ENCODE peak calls at places on chromosomes 5 and 9, in six cellular contexts. X is neuronal stem cell, Y is trophoblast cell, M is IMR-90, R is H1, T is H9. H is an unnamed sample.

GRCh38 chr5:103785569-103785968 is 223.0 kb upstream of the NUDT12 start:
- DNase-seq in X (no peak), M (peak; percentile 26), R (no peak), Y (no peak), T (no peak), H (peak; percentile 36)

GRCh38 chr5:80754900-80755299 is 100.1 kb upstream of the DHFR start:
- DNase-seq in Y (no peak), R (no peak), T (no peak), M (peak; percentile 3), X (peak; percentile 71), H (peak; percentile 11)

GRCh38 chr5:177336112-177336511 is 15.4 kb downstream of the LMAN2 start:
- DNase-seq in M (no peak), R (no peak), X (no peak), T (peak; percentile 54), Y (no peak), H (peak; percentile 13)

GRCh38 chr5:177304392-177305119 is 957 bp downstream of the PRELID1 start:
- DNase-seq in R (no peak), Y (peak; percentile 50), T (no peak), M (peak; percentile 12), X (no peak), H (peak; percentile 47)

GRCh38 chr9:133160742-133161541 is 2.8 kb downstream of the GBGT1 start:
- DNase-seq in R (no peak), X (no peak), T (peak; percentile 64), M (peak; percentile 61), Y (peak; percentile 73), H (peak; percentile 94)

GRCh38 chr5:173763410-173763809 is 124.7 kb upstream of the CPEB4 start:
- DNase-seq in R (no peak), T (no peak), Y (no peak), M (no peak), X (no peak), H (no peak)

GRCh38 chr5:116669261-116670049 is 94.8 kb upstream of the SEMA6A start:
- DNase-seq in Y (no peak), X (no peak), M (no peak), T (no peak), R (no peak), H (no peak)

GRCh38 chr5:136375920-136376319 is 10.6 kb upstream of the TRPC7 start:
- DNase-seq in T (no peak), X (no peak), Y (no peak), R (no peak), M (no peak), H (no peak)

GRCh38 chr5:88944751-88945507 is 61.9 kb upstream of the MEF2C start:
- DNase-seq in T (no peak), X (no peak), Y (no peak), R (no peak), M (peak; percentile 49), H (peak; percentile 85)

GRCh38 chr9:4207881-4208615 is 91.8 kb downstream of the GLIS3 start:
- DNase-seq in M (peak; percentile 61), X (no peak), T (no peak), R (no peak), Y (no peak), H (peak; percentile 59)

GRCh38 chr5:163649522-163649921 is 144.1 kb downstream of the MAT2B start:
- DNase-seq in R (no peak), M (peak; percentile 62), X (no peak), T (no peak), Y (no peak), H (peak; percentile 80)

DNA sequence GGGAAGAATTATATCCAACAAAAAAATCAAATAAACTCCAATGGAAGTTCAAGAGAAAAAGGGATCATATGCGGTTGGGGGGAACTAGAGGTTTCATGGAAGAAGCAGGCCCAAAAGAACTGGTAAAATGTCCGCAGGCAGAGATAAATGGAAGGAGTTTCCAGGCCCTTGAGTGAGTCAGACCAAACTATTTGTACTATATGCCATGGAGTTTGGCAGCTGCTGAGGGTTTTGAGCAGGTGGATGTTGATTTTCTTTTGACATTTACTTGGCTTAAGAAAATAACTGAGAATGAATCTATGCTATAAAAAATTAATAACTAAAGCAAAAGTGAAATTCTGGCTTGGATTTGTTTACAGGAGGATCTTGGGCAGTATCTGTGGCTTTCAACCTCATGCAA is 33.7 kb downstream of the MINAR2 start:
- DNase-seq in X (no peak), Y (no peak), T (no peak), M (no peak), R (no peak), H (no peak)
- H4K91ac ChIP-seq in X (no peak overlapping the region), Y (no peak overlapping the region), T (no peak overlapping the region), M (no peak overlapping the region), R (no peak overlapping the region), H (no peak overlapping the region)

DNA sequence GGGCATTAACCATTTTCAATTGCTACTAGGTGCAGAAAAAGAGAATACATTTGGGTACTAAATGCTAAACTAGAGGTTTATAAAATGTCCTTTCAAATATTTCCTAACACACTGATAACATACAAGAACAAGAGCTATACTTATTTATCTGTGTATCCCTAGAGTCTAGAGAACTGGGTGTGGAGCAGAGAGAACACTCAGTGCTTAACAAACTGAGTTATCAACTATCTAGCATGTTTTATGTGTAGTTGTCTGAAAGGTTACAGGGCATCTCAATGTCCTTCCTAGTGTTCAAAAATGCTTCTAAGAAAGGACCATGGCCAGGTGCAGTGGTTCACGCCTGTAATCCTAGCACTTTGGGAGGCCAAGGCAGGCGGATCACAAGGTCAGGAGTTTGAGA is 40.3 kb downstream of the NR6A1 start:
- DNase-seq in R (no peak), M (no peak), X (no peak), Y (no peak), T (no peak), H (no peak)
- H4K91ac ChIP-seq in R (no peak overlapping the region), M (no peak overlapping the region), X (no peak overlapping the region), Y (no peak overlapping the region), T (no peak overlapping the region), H (no peak overlapping the region)

GRCh38 chr9:77325058-77325457 is 147.7 kb downstream of the VPS13A start:
- DNase-seq in Y (no peak), M (no peak), T (no peak), X (no peak), R (no peak), H (no peak)
- H4K91ac ChIP-seq in Y (no peak overlapping the region), M (no peak overlapping the region), T (no peak overlapping the region), X (no peak overlapping the region), R (no peak overlapping the region), H (no peak overlapping the region)

GRCh38 chr5:108481355-108481931 is 99.5 kb upstream of the FBXL17 start:
- DNase-seq in M (peak; percentile 42), T (peak; percentile 37), X (peak; percentile 9), R (no peak), Y (no peak), H (peak; percentile 61)
- H4K91ac ChIP-seq in M (no peak overlapping the region), T (no peak overlapping the region), X (no peak overlapping the region), R (no peak overlapping the region), Y (no peak overlapping the region), H (no peak overlapping the region)

GRCh38 chr9:111783857-111784256 is 10.9 kb downstream of the SHOC1 start:
- DNase-seq in T (no peak), Y (no peak), X (no peak), R (no peak), M (no peak), H (no peak)

DNA sequence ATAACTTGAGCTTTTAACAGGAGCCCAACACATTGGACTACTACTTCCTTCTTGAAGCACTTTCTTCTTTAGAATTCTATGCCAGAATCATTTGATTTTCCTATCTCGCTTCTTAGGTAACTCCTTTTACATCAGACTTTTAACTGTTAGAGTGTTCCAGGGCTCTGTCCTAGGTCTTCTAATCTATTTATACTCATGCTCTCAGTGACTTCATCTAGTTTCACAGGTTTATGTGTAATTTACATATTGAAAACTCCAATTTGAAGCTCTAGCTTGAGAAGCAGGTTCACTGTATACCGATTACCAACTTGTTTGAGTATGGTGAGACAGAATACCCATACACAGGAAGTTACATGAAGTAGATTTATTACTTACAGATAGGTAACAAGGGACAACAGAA is 11.3 kb downstream of the SHOC1 start:
- DNase-seq in R (no peak), X (no peak), Y (no peak), T (no peak), M (no peak), H (no peak)
- H4K91ac ChIP-seq in R (no peak overlapping the region), X (no peak overlapping the region), Y (no peak overlapping the region), T (no peak overlapping the region), M (no peak overlapping the region), H (no peak overlapping the region)

DNA sequence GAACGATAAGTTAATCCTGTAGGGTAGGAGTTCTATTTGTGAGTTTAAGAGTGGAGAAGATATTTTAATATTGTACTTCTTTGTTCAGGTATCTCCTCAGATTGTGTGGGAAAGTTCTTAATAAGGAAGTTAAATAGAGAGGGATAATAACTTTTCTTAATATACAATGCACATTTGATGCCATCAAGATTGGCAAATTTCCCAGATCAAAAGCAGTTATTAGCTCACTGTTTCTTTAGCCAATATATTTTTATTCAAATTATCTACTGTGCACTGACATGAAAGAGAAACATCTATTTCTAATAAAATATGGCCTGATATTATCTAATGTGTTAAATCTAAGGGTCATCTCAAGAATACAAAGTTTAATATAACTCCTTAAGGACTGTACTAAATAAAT is 85.0 kb downstream of the SPATA31D1 start:
- DNase-seq in T (no peak), M (no peak), Y (no peak), R (no peak), X (no peak), H (no peak)
- H4K91ac ChIP-seq in T (no peak overlapping the region), M (no peak overlapping the region), Y (no peak overlapping the region), R (no peak overlapping the region), X (no peak overlapping the region), H (no peak overlapping the region)

GRCh38 chr9:94644543-94644942 is 5.2 kb upstream of the FBP1 start:
- DNase-seq in R (no peak), T (no peak), Y (no peak), X (no peak), M (no peak), H (no peak)
- H4K91ac ChIP-seq in R (no peak overlapping the region), T (no peak overlapping the region), Y (no peak overlapping the region), X (no peak overlapping the region), M (no peak overlapping the region), H (no peak overlapping the region)

DNA sequence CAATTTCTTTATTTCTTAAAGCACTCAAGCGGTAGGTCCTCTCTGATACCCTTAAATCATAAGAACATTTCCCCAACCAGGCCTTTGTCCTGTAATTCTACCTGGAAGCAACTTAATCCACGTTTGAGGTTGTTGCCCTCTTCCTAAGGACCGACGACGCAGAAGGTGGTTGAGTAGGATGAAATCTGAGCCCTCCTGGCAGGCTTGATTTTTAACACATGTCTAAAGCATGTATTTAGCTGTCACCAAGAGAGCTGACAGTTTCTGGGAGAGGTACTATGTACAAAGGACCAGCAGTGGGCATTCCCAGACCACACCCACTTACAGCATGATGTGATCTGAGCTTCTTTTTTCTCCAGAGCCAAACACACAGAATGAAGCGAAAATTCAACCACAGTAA is 260.9 kb downstream of the SH3GL2 start:
- DNase-seq in T (no peak), R (no peak), X (no peak), M (no peak), Y (no peak), H (no peak)
- H4K91ac ChIP-seq in T (no peak overlapping the region), R (no peak overlapping the region), X (no peak overlapping the region), M (no peak overlapping the region), Y (no peak overlapping the region), H (no peak overlapping the region)

H was measured in mesenchymal stem cell.